ENCODE peak calls at places on chromosomes 7 and 10, in five cellular contexts. S is uterus, Y is heart left ventricle, E is right lobe of liver, K is HCT116. U is an unnamed sample.

GRCh38 chr10:111273635-111274034 is 196.8 kb downstream of the ADRA2A start:
- DNase-seq in Y (no peak), K (no peak), S (no peak), E (no peak), U (no peak)

GRCh38 chr10:122461367-122461728 is at the start of gene HTRA1:
- DNase-seq in S (peak; percentile 75), K (no peak), E (peak; percentile 91), Y (peak; percentile 90), U (peak; percentile 68)

GRCh38 chr10:118013078-118013568 is 33.6 kb downstream of the RAB11FIP2 start:
- DNase-seq in K (no peak), E (no peak), Y (no peak), S (no peak), U (no peak)

GRCh38 chr10:86657396-86658011 is 3.2 kb downstream of the OPN4 start:
- DNase-seq in S (no peak), E (peak; percentile 5), Y (peak; percentile 73), K (no peak), U (no peak)

GRCh38 chr7:44247868-44248651 is 47.3 kb downstream of the YKT6 start:
- DNase-seq in Y (no peak), K (no peak), S (no peak), E (no peak), U (no peak)

GRCh38 chr7:32870298-32870697 is 21.3 kb downstream of the KBTBD2 start:
- DNase-seq in Y (no peak), E (no peak), S (no peak), K (no peak), U (no peak)

GRCh38 chr10:6713716-6714115 is 133.6 kb upstream of the PRKCQ start:
- DNase-seq in E (no peak), K (no peak), S (no peak), Y (no peak), U (no peak)

GRCh38 chr10:88314362-88314761 is 268.8 kb downstream of the RNLS start:
- DNase-seq in Y (no peak), K (no peak), S (peak; percentile 46), E (no peak), U (no peak)

GRCh38 chr7:15747187-15748111 is 61.0 kb upstream of the MEOX2 start:
- DNase-seq in E (no peak), S (peak; percentile 22), K (no peak), Y (no peak), U (no peak)

GRCh38 chr10:107865691-107866090 is 701.2 kb upstream of the SORCS1 start:
- DNase-seq in K (no peak), E (no peak), S (no peak), Y (no peak), U (no peak)

GRCh38 chr7:117110480-117111315 is 157.4 kb downstream of the ST7 start:
- DNase-seq in K (no peak), E (no peak), S (no peak), Y (no peak), U (no peak)

GRCh38 chr7:14902589-14902963 is at the start of gene DGKB:
- DNase-seq in S (peak; percentile 74), E (no peak), Y (peak; percentile 40), K (no peak), U (peak; percentile 16)

GRCh38 chr10:101601541-101601940 is 13.4 kb downstream of the DPCD start:
- DNase-seq in K (no peak), E (no peak), Y (no peak), S (no peak), U (no peak)

GRCh38 chr7:2540133-2540532 is 15.2 kb downstream of the BRAT1 start:
- DNase-seq in S (no peak), K (no peak), E (no peak), Y (peak; percentile 14), U (no peak)

GRCh38 chr7:121259826-121260225 is 69.0 kb upstream of the WNT16 start:
- DNase-seq in K (no peak), Y (no peak), E (no peak), S (no peak), U (no peak)

DNA sequence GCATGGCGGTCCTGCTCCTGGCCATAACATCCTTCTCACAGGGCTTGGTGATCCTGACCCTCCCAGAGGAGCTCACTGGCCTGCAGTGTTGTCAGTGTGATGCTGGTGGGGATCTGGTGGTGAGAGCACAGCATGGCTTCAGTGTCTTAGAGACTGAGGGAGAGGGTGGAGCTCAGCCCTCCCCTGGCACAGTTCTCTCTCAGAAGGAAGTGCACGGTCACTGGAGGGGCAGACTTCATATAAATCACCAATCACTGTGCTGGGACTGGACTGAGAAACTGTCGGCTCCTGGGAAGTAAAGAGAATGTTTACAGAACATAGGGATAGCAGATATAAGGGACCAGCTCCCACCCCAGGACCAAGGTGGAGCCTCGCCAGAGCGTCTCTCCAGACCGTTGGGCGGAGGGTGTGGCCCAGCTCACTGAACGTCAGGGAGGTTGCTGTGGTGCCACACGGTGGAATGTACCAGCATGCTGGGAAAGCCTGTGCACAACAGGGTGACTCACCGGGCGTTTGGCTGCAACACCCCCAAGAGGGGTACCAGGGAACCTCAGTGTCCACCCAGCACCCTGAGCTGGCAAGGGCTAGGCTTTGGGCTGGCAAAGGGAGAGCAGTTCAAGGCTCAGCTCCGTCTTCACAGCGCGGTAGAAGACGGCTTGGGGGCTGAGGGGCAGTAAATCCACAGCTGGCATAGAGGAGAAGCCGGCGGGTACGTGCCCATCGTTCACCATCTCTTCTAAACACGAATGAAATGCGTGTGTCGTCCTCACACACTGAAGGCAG is 8.8 kb upstream of the GET4 start:
- DNase-seq in Y (peak; percentile 73), K (no peak), E (peak; percentile 61), S (peak; percentile 67), U (peak; percentile 100)
- TF ChIP-seq POLR2A in Y (no peak), K (no peak), E (no peak), S (no peak), U (peak; percentile 8)

GRCh38 chr7:112740667-112741066 is 49.5 kb downstream of the TMEM168 start:
- DNase-seq in K (no peak), S (no peak), Y (no peak), E (no peak), U (no peak)

GRCh38 chr7:112739436-112740180 is 50.6 kb downstream of the TMEM168 start:
- DNase-seq in Y (no peak), E (no peak), K (no peak), S (no peak), U (no peak)

DNA sequence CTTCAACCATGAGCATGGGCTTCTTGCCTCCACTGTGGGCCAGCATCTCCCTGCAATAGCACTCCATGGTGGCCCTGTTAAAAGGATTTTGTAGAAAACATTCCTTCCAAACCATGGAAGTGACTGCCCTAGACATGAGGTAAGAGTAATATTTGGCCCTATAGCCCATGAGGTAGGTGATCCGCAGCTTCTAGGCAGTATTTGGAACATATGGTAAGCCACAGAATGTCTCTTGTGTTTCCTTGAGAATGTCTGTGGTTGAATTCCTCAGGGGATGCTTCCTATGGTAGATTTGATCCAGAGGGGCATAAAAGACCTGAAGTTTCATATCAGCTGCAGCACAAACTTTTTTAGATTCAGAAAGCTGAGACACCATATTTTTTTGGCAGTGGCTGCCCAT is 54.9 kb downstream of the TMEM168 start:
- DNase-seq in E (no peak), K (no peak), S (no peak), Y (no peak), U (no peak)
- TF ChIP-seq POLR2A in E (no peak), K (no peak), S (no peak), Y (no peak), U (no peak)

DNA sequence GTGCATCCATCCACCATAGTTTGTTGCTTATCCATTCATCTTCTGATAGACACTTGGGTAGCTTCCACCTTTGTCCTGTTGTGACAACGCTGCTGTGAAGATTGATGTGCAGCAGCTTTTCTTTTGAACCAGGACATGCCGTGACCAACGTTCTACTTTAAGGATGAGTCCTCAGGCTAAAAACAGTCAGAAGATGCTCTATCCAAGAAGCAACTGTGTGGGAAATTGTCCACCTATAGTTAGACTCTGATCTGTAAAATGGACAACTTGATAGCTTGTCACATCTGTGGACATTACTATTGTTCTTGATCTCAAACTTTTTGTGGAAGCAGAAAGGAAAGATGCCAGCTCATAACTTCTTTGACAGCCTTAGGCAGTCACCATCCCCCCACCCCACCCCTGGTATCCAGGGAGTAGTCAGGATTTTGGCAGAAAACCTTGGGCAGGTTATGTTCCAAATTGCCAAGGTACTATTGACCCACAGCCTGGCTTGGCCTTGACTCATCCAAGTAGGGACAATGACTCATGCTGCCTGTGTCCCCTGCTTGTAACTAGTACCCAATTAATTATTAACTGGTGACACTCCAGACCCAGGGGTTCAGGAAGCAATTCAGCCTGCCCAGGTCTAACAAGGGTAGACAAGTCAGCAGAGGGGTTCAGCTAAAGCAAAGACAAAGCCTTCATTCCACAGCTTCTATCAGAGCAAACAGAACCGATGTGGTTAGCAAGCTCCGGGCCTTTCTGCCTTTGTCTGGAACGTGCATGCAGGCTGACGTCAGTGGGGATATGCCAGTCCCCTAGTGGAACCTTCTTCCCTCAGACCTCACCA is 99.6 kb upstream of the ANLN start:
- DNase-seq in E (peak; percentile 79), S (no peak), Y (no peak), K (peak; percentile 74), U (no peak)
- TF ChIP-seq POLR2A in E (peak; percentile 69), S (no peak), Y (no peak), K (no peak), U (no peak)

GRCh38 chr10:58641095-58641531 is 128.4 kb downstream of the BICC1 start:
- DNase-seq in K (peak; percentile 18), E (no peak), Y (no peak), S (no peak), U (no peak)
- TF ChIP-seq POLR2A in K (no peak), E (no peak), Y (no peak), S (no peak), U (no peak)